ENCODE peak calls at places on chromosomes 7 and 10, in eight cellular contexts. U is fibroblast of pulmonary artery; L is right cardiac atrium; T is GM23248; M is transverse colon; H is HTR-8/SVneo; F is stimulated activated naive B cell treated with anti-CD40 and anti-IgM and Interleukin-4, amounts not matched to agents 10 μg/mL and 1 μg/mL and 100 μg/mL, for 72 hours; P is AG04450. B is an unnamed sample.

GRCh38 chr7:116616555-116617059 is 55.4 kb upstream of the MET start:
- DNase-seq in U (peak; percentile 77), L (no peak), T (peak; percentile 59), M (no peak), H (no peak), F (no peak), P (no peak), B (no peak)

GRCh38 chr10:102114861-102115618 is 5.1 kb downstream of the LDB1 start:
- DNase-seq in U (peak; percentile 75), L (peak; percentile 96), T (peak; percentile 94), M (peak; percentile 94), H (peak; percentile 74), F (peak; percentile 66), P (no peak), B (peak; percentile 74)

GRCh38 chr7:156223935-156224334 is 411.7 kb upstream of the SHH start:
- DNase-seq in U (no peak), L (no peak), T (no peak), M (no peak), H (no peak), F (no peak), P (no peak), B (no peak)

GRCh38 chr10:22047812-22048211 is 44.3 kb upstream of the DNAJC1 start:
- DNase-seq in U (no peak), L (no peak), T (no peak), M (no peak), H (no peak), F (no peak), P (no peak), B (no peak)

GRCh38 chr7:31073486-31074383 is 21.6 kb downstream of the ADCYAP1R1 start:
- DNase-seq in U (no peak), L (no peak), T (peak; percentile 67), M (no peak), H (no peak), F (no peak), P (no peak), B (no peak)

GRCh38 chr10:91745086-91745831 is 53.0 kb upstream of the TNKS2 start:
- DNase-seq in U (peak; percentile 39), L (peak; percentile 30), T (peak; percentile 39), M (no peak), H (peak; percentile 40), F (no peak), P (no peak), B (no peak)

GRCh38 chr10:1163204-1163660 is 107.0 kb downstream of the WDR37 start:
- DNase-seq in U (no peak), L (no peak), T (no peak), M (no peak), H (no peak), F (no peak), P (no peak), B (no peak)

GRCh38 chr10:110141185-110141584 is 66.2 kb upstream of the MXI1 start:
- DNase-seq in U (peak; percentile 87), L (no peak), T (peak; percentile 65), M (peak; percentile 38), H (no peak), F (no peak), P (no peak), B (no peak)

GRCh38 chr7:284762-285722 is 4.9 kb upstream of the FOXL3 start:
- DNase-seq in U (no peak), L (peak; percentile 32), T (no peak), M (peak; percentile 75), H (no peak), F (no peak), P (no peak), B (no peak)

GRCh38 chr10:91944880-91945630 is 21.5 kb downstream of the BTAF1 start:
- DNase-seq in U (peak; percentile 11), L (no peak), T (peak; percentile 74), M (no peak), H (no peak), F (no peak), P (no peak), B (no peak)

GRCh38 chr7:70498232-70498631 is 633.7 kb upstream of the GALNT17 start:
- DNase-seq in U (no peak), L (no peak), T (no peak), M (no peak), H (no peak), F (no peak), P (no peak), B (no peak)

GRCh38 chr7:28626629-28627262 is 214.4 kb downstream of the CREB5 start:
- DNase-seq in U (peak; percentile 61), L (peak; percentile 72), T (peak; percentile 71), M (no peak), H (peak; percentile 35), F (peak; percentile 11), P (no peak), B (no peak)

GRCh38 chr10:97328646-97329453 is 5.7 kb downstream of the FRAT2 start:
- DNase-seq in U (no peak), L (no peak), T (no peak), M (no peak), H (no peak), F (no peak), P (no peak), B (no peak)

GRCh38 chr10:3924344-3924743 is 139.3 kb upstream of the KLF6 start:
- DNase-seq in U (peak; percentile 94), L (no peak), T (peak; percentile 93), M (no peak), H (peak; percentile 69), F (no peak), P (peak; percentile 24), B (no peak)